ENCODE peak calls at places on chromosomes 12 and 14, in nine cellular contexts. L is fibroblast of lung, H is OCI-LY7, B is PC-3, I is GM23248, R is IMR-90, W is HepG2, Y is H1, U is A549. F is an unnamed sample.

GRCh38 chr14:104882325-104882973 is 17.4 kb downstream of the CEP170B start:
- DNase-seq in L (no peak), H (peak; percentile 23), B (peak; percentile 82), I (no peak), R (no peak), W (no peak), Y (peak; percentile 49), U (peak; percentile 62), F (peak; percentile 74)

GRCh38 chr14:106665814-106666213 is 1139.4 kb downstream of the TMEM121 start:
- DNase-seq in L (no peak), H (no peak), B (no peak), I (no peak), R (no peak), W (no peak), Y (no peak), U (no peak), F (no peak)

GRCh38 chr14:75401356-75401755 is 26.5 kb upstream of the JDP2 start:
- DNase-seq in L (no peak), H (no peak), B (no peak), I (peak; percentile 76), R (peak; percentile 8), W (no peak), Y (no peak), U (no peak), F (peak; percentile 94)

GRCh38 chr12:20181416-20181815 is 186.9 kb upstream of the PDE3A start:
- DNase-seq in L (no peak), H (no peak), B (no peak), I (no peak), R (no peak), W (no peak), Y (no peak), U (no peak), F (no peak)

GRCh38 chr14:56300495-56300894 is 182.3 kb downstream of the PELI2 start:
- DNase-seq in L (peak; percentile 82), H (no peak), B (no peak), I (no peak), R (peak; percentile 79), W (no peak), Y (no peak), U (no peak), F (no peak)

GRCh38 chr12:79288946-79289345 is 401.8 kb downstream of the PAWR start:
- DNase-seq in L (no peak), H (no peak), B (no peak), I (no peak), R (no peak), W (no peak), Y (no peak), U (no peak), F (no peak)

GRCh38 chr12:49462103-49462739 is 76.6 kb upstream of the KCNH3 start:
- DNase-seq in L (no peak), H (no peak), B (no peak), I (peak; percentile 21), R (no peak), W (no peak), Y (no peak), U (no peak), F (peak; percentile 6)

GRCh38 chr14:72616294-72616693 is 277.6 kb downstream of the DPF3 start:
- DNase-seq in L (no peak), H (no peak), B (no peak), I (no peak), R (peak; percentile 91), W (no peak), Y (no peak), U (no peak), F (no peak)

GRCh38 chr12:97650242-97650641 is 187.6 kb downstream of the RMST start:
- DNase-seq in L (peak; percentile 78), H (no peak), B (peak; percentile 28), I (no peak), R (no peak), W (no peak), Y (no peak), U (no peak), F (no peak)

GRCh38 chr12:57090924-57091632 is 2.2 kb downstream of the NAB2 start:
- DNase-seq in L (peak; percentile 22), H (no peak), B (no peak), I (peak; percentile 78), R (no peak), W (no peak), Y (no peak), U (no peak), F (no peak)

GRCh38 chr12:57092876-57093411 is 4.0 kb downstream of the NAB2 start:
- DNase-seq in L (no peak), H (no peak), B (no peak), I (no peak), R (no peak), W (no peak), Y (no peak), U (no peak), F (no peak)

GRCh38 chr12:57091633-57092528 is 3.0 kb downstream of the NAB2 start:
- DNase-seq in L (no peak), H (no peak), B (no peak), I (no peak), R (no peak), W (no peak), Y (no peak), U (no peak), F (no peak)

GRCh38 chr12:57093412-57094193 is 4.7 kb downstream of the NAB2 start:
- DNase-seq in L (peak; percentile 87), H (peak; percentile 55), B (peak; percentile 33), I (peak; percentile 93), R (peak; percentile 90), W (no peak), Y (no peak), U (peak; percentile 59), F (peak; percentile 75)

DNA sequence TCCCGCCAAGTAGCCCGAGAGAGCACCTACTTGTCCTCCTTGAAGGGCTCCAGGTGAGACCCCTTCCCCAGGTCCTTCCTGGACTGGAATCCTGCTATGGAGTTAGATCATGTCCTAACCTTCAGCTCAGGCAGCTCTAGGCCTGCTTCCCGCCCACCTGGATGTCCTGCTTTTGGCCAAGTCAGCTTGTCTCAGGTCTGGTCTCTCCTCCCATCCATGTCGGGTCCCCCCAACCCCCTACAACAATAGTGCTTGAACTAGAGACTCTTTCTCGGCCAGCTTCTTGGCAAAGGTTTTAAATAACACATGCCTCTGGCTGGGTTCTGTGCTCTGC is 3.6 kb downstream of the NAB2 start:
- DNase-seq in L (no peak), H (no peak), B (no peak), I (no peak), R (no peak), W (no peak), Y (no peak), U (no peak), F (no peak)
- H3K4me2 ChIP-seq in L (peak overlapping the region; percentile 28), H (no peak overlapping the region), B (no peak overlapping the region), I (peak overlapping the region; percentile 31), R (peak overlapping the region; percentile 38), W (no peak overlapping the region), Y (no peak overlapping the region), U (no peak overlapping the region), F (no peak overlapping the region)

DNA sequence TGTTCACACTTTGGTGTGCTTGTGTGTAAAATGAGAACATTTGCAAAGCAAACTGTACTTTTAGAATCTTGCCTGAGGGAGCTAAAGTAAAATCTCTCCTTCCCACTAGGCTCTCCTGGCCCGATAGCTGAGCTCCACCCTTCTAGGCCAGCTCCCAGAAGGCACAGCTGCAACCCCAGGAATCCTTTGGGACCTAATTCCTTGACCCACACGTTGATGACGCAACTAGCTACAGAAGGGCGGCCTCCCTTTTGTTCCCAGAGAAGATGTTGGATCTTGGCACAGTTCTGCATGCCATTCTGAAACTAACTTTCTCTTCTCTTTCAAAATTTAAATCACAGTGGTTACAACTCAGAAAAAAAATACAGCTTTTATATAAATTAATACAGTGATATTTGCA is 268.1 kb downstream of the EGLN3 start:
- DNase-seq in L (peak; percentile 96), H (no peak), B (no peak), I (peak; percentile 90), R (peak; percentile 40), W (no peak), Y (no peak), U (no peak), F (peak; percentile 7)
- H3K4me2 ChIP-seq in L (peak overlapping the region; percentile 17), H (no peak overlapping the region), B (no peak overlapping the region), I (peak overlapping the region; percentile 53), R (no peak overlapping the region), W (no peak overlapping the region), Y (no peak overlapping the region), U (no peak overlapping the region), F (no peak overlapping the region)

GRCh38 chr12:132582058-132582420 is 28.3 kb downstream of the LRCOL1 start:
- DNase-seq in L (no peak), H (no peak), B (no peak), I (no peak), R (no peak), W (no peak), Y (no peak), U (no peak), F (no peak)
- H3K4me2 ChIP-seq in L (no peak overlapping the region), H (no peak overlapping the region), B (no peak overlapping the region), I (no peak overlapping the region), R (no peak overlapping the region), W (no peak overlapping the region), Y (peak overlapping the region; percentile 63), U (no peak overlapping the region), F (no peak overlapping the region)

DNA sequence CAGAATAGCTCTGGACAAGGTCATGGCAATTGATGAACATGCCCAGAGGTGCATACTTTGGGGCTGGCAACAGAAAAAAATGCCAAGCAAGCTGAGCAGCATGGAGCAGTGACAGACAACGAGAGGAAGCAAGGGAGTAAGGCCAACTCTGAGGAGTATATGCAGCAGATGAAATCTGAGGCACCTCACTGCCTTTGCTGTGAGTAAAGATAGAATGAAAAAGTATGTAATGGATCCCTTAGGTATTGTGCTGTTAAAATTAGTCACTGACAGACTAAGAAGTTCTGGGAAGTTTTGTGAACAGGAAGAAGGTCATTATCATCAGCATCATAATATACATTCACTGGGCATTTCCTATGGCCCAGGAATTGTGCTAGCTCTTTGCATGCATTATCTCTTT is 269.9 kb downstream of the DUSP6 start:
- DNase-seq in L (peak; percentile 15), H (no peak), B (peak; percentile 14), I (peak; percentile 58), R (peak; percentile 48), W (no peak), Y (no peak), U (no peak), F (no peak)
- H3K4me2 ChIP-seq in L (no peak overlapping the region), H (no peak overlapping the region), B (no peak overlapping the region), I (no peak overlapping the region), R (no peak overlapping the region), W (no peak overlapping the region), Y (no peak overlapping the region), U (no peak overlapping the region), F (no peak overlapping the region)

GRCh38 chr14:86153480-86153879 is 623.5 kb downstream of the FLRT2 start:
- DNase-seq in L (no peak), H (no peak), B (no peak), I (no peak), R (no peak), W (no peak), Y (no peak), U (no peak), F (peak; percentile 56)
- H3K4me2 ChIP-seq in L (no peak overlapping the region), H (no peak overlapping the region), B (no peak overlapping the region), I (no peak overlapping the region), R (no peak overlapping the region), W (no peak overlapping the region), Y (no peak overlapping the region), U (no peak overlapping the region), F (no peak overlapping the region)

DNA sequence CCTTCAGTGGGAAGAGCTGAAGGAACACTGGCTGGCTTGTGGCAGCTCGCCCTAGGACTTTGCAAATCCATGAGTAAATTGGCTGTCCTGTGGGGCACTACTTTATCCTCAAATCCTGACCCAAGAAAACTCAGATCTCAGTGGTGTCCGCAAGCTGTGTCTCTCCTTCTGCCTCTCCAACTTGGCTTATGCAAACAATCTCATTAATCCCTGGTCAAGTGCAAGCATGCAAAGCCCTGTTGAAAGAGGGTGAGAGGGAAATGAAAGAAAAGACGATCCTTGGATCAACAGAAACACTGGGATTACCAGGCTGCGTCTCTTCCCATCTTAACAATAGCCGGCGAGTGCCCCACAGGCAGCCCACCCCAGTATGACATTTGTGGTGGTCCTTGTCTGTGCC is 901.6 kb downstream of the BCL11B start:
- DNase-seq in L (no peak), H (no peak), B (no peak), I (no peak), R (no peak), W (no peak), Y (no peak), U (no peak), F (no peak)
- H3K4me2 ChIP-seq in L (no peak overlapping the region), H (no peak overlapping the region), B (no peak overlapping the region), I (no peak overlapping the region), R (no peak overlapping the region), W (no peak overlapping the region), Y (no peak overlapping the region), U (no peak overlapping the region), F (no peak overlapping the region)